ENCODE peak calls at places on chromosomes 6 and 20, in five cellular contexts. B, L, H, M and C are unnamed samples.
A peak's percentile ranks its signal among the peaks of the same experiment; 100 is the strongest.

GRCh38 chr20:20939006-20939405 is 167.2 kb downstream of the LINC00237 start:
- DNase-seq in H (no peak), M (no peak), L (no peak), B (no peak), C (no peak)

GRCh38 chr20:18058661-18059467 is 1.1 kb upstream of the OVOL2 start:
- DNase-seq in B (peak; percentile 65), M (no peak), H (no peak), L (peak; percentile 58), C (no peak)

GRCh38 chr6:46186583-46186982 is 15.8 kb upstream of the ENPP5 start:
- DNase-seq in B (no peak), H (no peak), L (no peak), M (no peak), C (no peak)

GRCh38 chr6:5672581-5673011 is 334.1 kb downstream of the NRN1 start:
- DNase-seq in H (no peak), L (peak; percentile 81), B (peak; percentile 24), M (no peak), C (no peak)

GRCh38 chr6:74409447-74409846 is 713.4 kb downstream of the CD109 start:
- DNase-seq in H (peak; percentile 42), L (no peak), M (no peak), B (no peak), C (no peak)

GRCh38 chr6:124660185-124660584 is 302.1 kb upstream of the RNF217 start:
- DNase-seq in B (no peak), L (no peak), H (no peak), M (no peak), C (no peak)

GRCh38 chr6:75376347-75377024 is 91.9 kb upstream of the TMEM30A start:
- DNase-seq in H (no peak), M (no peak), L (no peak), B (no peak), C (no peak)

GRCh38 chr20:9609892-9610502 is 95.6 kb downstream of the LAMP5 start:
- DNase-seq in M (peak; percentile 20), L (no peak), B (peak; percentile 76), H (peak; percentile 88), C (peak; percentile 62)

GRCh38 chr6:37851997-37852524 is 32.5 kb downstream of the ZFAND3 start:
- DNase-seq in H (no peak), B (no peak), M (no peak), L (no peak), C (no peak)

GRCh38 chr6:142935553-142936517 is 9.1 kb downstream of the HIVEP2 start:
- DNase-seq in M (peak; percentile 28), L (no peak), B (no peak), H (peak; percentile 55), C (no peak)

GRCh38 chr6:114304304-114304887 is 38.4 kb downstream of the HS3ST5 start:
- DNase-seq in B (peak; percentile 44), L (no peak), M (no peak), H (peak; percentile 76), C (no peak)

GRCh38 chr6:160315310-160315709 is 32.9 kb upstream of the SLC22A3 start:
- DNase-seq in L (no peak), M (no peak), B (no peak), H (no peak), C (no peak)

GRCh38 chr6:47135772-47136171 is 93.6 kb upstream of the ADGRF1 start:
- DNase-seq in B (no peak), L (no peak), H (no peak), M (no peak), C (no peak)

GRCh38 chr6:46452312-46452917 is 38.8 kb downstream of the RCAN2 start:
- DNase-seq in H (no peak), L (no peak), B (no peak), M (no peak), C (no peak)

GRCh38 chr20:3932277-3933073 is 43.3 kb downstream of the PANK2 start:
- DNase-seq in M (no peak), L (no peak), H (no peak), B (peak; percentile 30), C (no peak)

GRCh38 chr6:26333458-26334297 is 31.3 kb upstream of the BTN3A2 start:
- DNase-seq in B (no peak), M (no peak), H (no peak), L (no peak), C (no peak)

GRCh38 chr20:36004045-36004444 is 35.7 kb downstream of the CNBD2 start:
- DNase-seq in B (no peak), M (no peak), L (peak; percentile 25), H (no peak), C (no peak)

GRCh38 chr6:128532110-128532509 is 11.7 kb upstream of the PTPRK start:
- DNase-seq in B (no peak), H (no peak), L (no peak), M (no peak), C (no peak)

GRCh38 chr6:152750694-152751093 is at the start of gene VIP:
- DNase-seq in M (no peak), L (no peak), H (peak; percentile 55), B (peak; percentile 78), C (no peak)

GRCh38 chr20:46358336-46359058 is 47.9 kb downstream of the ELMO2 start:
- DNase-seq in B (no peak), L (no peak), H (no peak), M (no peak), C (no peak)

GRCh38 chr6:72286911-72287311 is 335.0 kb upstream of the KCNQ5 start:
- DNase-seq in L (no peak), B (no peak), H (no peak), M (no peak), C (no peak)

GRCh38 chr6:35489995-35490791 is 6.7 kb downstream of the TEAD3 start:
- DNase-seq in M (no peak), B (peak; percentile 95), H (no peak), L (peak; percentile 97), C (peak; percentile 77)

GRCh38 chr6:143642403-143642802 is 35.4 kb upstream of the PHACTR2 start:
- DNase-seq in H (no peak), L (no peak), M (no peak), B (no peak), C (no peak)

GRCh38 chr6:130796313-130796905 is 30.8 kb upstream of the SMLR1 start:
- DNase-seq in M (no peak), B (no peak), L (no peak), H (no peak), C (no peak)

GRCh38 chr6:157392927-157393666 is 12.1 kb downstream of the ZDHHC14 start:
- DNase-seq in B (peak; percentile 39), H (no peak), M (no peak), L (no peak), C (no peak)

GRCh38 chr6:156883497-156884252 is 106.5 kb downstream of the ARID1B start:
- DNase-seq in H (peak; percentile 51), M (no peak), L (no peak), B (no peak), C (no peak)

DNA sequence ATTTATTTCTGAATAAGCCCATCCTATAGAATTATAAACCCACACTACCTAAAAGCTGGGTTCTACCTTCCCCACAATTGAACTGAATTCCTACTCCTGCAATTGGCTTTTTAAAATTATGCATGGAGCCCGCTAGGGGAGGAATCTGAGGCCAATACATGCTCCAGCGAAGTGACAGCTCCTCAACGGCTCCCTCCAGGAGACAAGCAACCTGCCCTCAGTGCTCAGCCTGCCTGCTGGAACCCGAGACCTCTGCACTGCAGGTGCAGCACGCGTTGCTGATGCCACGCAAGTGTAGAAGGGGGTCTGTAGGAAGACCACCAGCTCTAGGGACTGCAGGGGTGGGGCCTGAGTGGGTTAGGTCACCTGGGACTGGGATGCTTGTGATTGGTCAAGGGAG is 170.2 kb upstream of the CDYL start:
- DNase-seq in B (no peak), L (no peak), H (no peak), M (no peak), C (no peak)
- H3K4me3 ChIP-seq in B (no peak overlapping the region), L (no peak overlapping the region), H (no peak overlapping the region), M (no peak overlapping the region), C (no peak overlapping the region)

GRCh38 chr6:30752164-30752927 is 8.0 kb upstream of the IER3 start:
- DNase-seq in M (no peak), L (peak; percentile 99), H (peak; percentile 32), B (no peak), C (peak; percentile 98)
- H3K4me1 ChIP-seq in M (peaks cover under 1% of the 10 kb centered on the region), L (peaks cover 28% of the 10 kb centered on the region), H (no peaks in the 10 kb centered on the region), B (peaks cover 12% of the 10 kb centered on the region), C (no peaks in the 10 kb centered on the region)

GRCh38 chr6:154276810-154277577 is 79.6 kb downstream of the IPCEF1 start:
- DNase-seq in M (no peak), L (no peak), B (peak; percentile 47), H (peak; percentile 63), C (no peak)
- H3K4me3 ChIP-seq in M (peak overlapping the region; percentile 20), L (no peak overlapping the region), B (no peak overlapping the region), H (no peak overlapping the region), C (no peak overlapping the region)

GRCh38 chr20:41534170-41534569 is 84.0 kb downstream of the CHD6 start:
- DNase-seq in H (no peak), B (no peak), M (no peak), L (no peak), C (no peak)
- H3K4me1 ChIP-seq in H (no peaks in the 10 kb centered on the region), B (no peaks in the 10 kb centered on the region), M (no peaks in the 10 kb centered on the region), L (peaks cover 9% of the 10 kb centered on the region), C (no peaks in the 10 kb centered on the region)

DNA sequence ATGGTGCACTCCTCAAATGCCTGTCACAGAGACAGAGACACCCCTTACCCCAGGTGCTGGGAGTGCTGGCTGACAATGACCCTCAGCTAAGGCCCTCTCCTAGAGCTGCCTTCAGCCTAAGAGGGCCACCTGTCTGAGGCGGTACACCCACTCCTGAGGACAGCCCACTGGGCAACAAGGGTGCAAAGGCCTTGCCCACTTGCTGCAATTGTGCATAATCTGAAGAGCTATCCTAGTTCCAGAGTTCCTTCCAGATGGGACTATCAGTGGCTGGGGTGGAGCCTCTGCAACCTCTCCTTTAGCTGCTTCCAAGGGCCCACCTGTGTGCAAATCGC is 87.6 kb downstream of the PREX1 start:
- DNase-seq in B (no peak), H (no peak), L (no peak), M (no peak), C (no peak)
- H3K4me3 ChIP-seq in B (no peak overlapping the region), H (no peak overlapping the region), L (no peak overlapping the region), M (no peak overlapping the region), C (no peak overlapping the region)

GRCh38 chr6:53928641-53929339 is 134.0 kb downstream of the LRRC1 start:
- DNase-seq in B (no peak), L (no peak), H (no peak), M (no peak), C (no peak)

GRCh38 chr6:53929340-53930120 is 134.7 kb downstream of the LRRC1 start:
- DNase-seq in L (no peak), H (no peak), M (no peak), B (no peak), C (no peak)

GRCh38 chr6:53932502-53932901 is 137.7 kb downstream of the LRRC1 start:
- DNase-seq in L (no peak), M (no peak), H (no peak), B (no peak), C (no peak)

GRCh38 chr6:53931086-53931485 is 136.3 kb downstream of the LRRC1 start:
- DNase-seq in L (no peak), M (no peak), B (no peak), H (no peak), C (no peak)

GRCh38 chr6:53930330-53930729 is 135.5 kb downstream of the LRRC1 start:
- DNase-seq in B (no peak), M (no peak), L (no peak), H (no peak), C (no peak)
- H3K4me1 ChIP-seq in B (peaks cover 4% of the 10 kb centered on the region), M (no peaks in the 10 kb centered on the region), L (peaks cover 5% of the 10 kb centered on the region), H (no peaks in the 10 kb centered on the region), C (peaks cover 21% of the 10 kb centered on the region)

GRCh38 chr20:63447345-63447744 is 25.1 kb downstream of the KCNQ2 start:
- DNase-seq in B (no peak), H (no peak), L (no peak), M (no peak), C (no peak)
- H3K4me3 ChIP-seq in B (no peak overlapping the region), H (no peak overlapping the region), L (no peak overlapping the region), M (no peak overlapping the region), C (no peak overlapping the region)